ENCODE peak calls at places on chromosomes 5 and 9, in eight cellular contexts. X is PC-3, A is neural progenitor cell, D is GM23248, O is HCT116, J is SK-N-SH, U is GM23338, S is MM.1S. T is an unnamed sample. For H3K27me3, the result is how much of the 10 kb centered on the place peaks cover.

GRCh38 chr5:53425598-53426516 is 54.6 kb upstream of the FST start:
- DNase-seq in X (peak), A (peak), D (peak), O (peak), J (peak), U (peak), S (peak), T (peak)

GRCh38 chr9:108609227-108609894 is 246.4 kb downstream of the ACTL7B start:
- DNase-seq in X (peak), A (no peak), D (peak), O (no peak), J (no peak), U (no peak), S (no peak), T (peak)

GRCh38 chr5:178589180-178590140 is 733 bp downstream of the COL23A1 start:
- DNase-seq in X (no peak), A (peak), D (peak), O (no peak), J (peak), U (peak), S (no peak), T (peak)

GRCh38 chr9:90979138-90979551 is 177.5 kb downstream of the SYK start:
- DNase-seq in X (peak), A (no peak), D (no peak), O (no peak), J (no peak), U (no peak), S (no peak), T (no peak)

GRCh38 chr5:126377444-126377843 is 45.8 kb upstream of the GRAMD2B start:
- DNase-seq in X (no peak), A (no peak), D (peak), O (no peak), J (no peak), U (no peak), S (no peak), T (no peak)

GRCh38 chr5:138724470-138725146 is 28.6 kb upstream of the CTNNA1 start:
- DNase-seq in X (no peak), A (no peak), D (peak), O (no peak), J (no peak), U (peak), S (no peak), T (no peak)

GRCh38 chr5:143955140-143955539 is 143.2 kb downstream of the HMHB1 start:
- DNase-seq in X (no peak), A (no peak), D (peak), O (no peak), J (peak), U (no peak), S (no peak), T (no peak)

GRCh38 chr5:116709082-116709481 is 134.5 kb upstream of the SEMA6A start:
- DNase-seq in X (no peak), A (no peak), D (no peak), O (no peak), J (no peak), U (no peak), S (no peak), T (no peak)

GRCh38 chr5:13878357-13878756 is 66.1 kb downstream of the DNAH5 start:
- DNase-seq in X (no peak), A (peak), D (no peak), O (no peak), J (no peak), U (peak), S (no peak), T (no peak)

GRCh38 chr5:8209500-8209899 is 340.6 kb downstream of the MTRR start:
- DNase-seq in X (peak), A (no peak), D (no peak), O (no peak), J (no peak), U (no peak), S (peak), T (no peak)

GRCh38 chr9:112971415-112971814 is 40.6 kb downstream of the ZNF883 start:
- DNase-seq in X (peak), A (peak), D (peak), O (peak), J (peak), U (peak), S (no peak), T (peak)

GRCh38 chr9:121399883-121400607 is 30.0 kb upstream of the STOM start:
- DNase-seq in X (peak), A (peak), D (peak), O (peak), J (peak), U (peak), S (peak), T (peak)

DNA sequence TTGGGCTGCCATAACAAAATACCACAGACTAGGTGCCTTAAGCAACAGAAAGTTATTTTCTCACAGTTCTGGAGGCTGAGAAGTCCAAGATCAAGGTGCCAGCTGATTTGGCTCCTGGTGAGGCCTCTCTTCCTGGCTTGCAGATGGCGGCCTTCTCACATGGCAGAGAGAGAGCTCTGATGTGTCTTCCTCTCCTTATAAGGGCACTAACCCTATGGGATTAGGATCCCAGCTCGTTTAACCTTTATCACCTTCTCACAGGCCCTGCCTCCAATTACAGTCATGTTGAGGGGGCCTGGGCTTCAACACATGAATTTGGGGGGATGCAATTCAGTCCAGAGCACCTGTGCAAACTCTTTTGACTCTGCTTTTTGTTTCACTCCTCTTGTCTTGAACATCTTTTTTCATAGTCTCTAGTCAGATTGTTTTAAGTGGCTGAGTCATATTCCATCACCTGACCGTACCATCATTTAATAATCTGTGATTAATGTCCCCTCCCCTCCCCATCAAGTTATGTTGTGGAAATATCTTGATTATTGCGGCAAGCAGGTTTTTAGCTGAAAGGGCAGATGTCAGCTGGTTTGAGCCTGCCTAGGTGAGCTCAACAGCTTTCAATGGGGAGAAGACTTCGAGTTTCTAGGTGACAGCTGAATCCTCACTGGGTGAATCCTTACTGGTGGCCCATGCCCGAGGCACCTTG is 61.8 kb downstream of the NDFIP1 start:
- DNase-seq in X (no peak), A (no peak), D (no peak), O (no peak), J (no peak), U (no peak), S (no peak), T (no peak)
- TF ChIP-seq EZH2phosphoT487 in X (no peak), A (no peak), D (no peak), O (no peak), J (no peak), U (no peak), S (no peak), T (no peak)

DNA sequence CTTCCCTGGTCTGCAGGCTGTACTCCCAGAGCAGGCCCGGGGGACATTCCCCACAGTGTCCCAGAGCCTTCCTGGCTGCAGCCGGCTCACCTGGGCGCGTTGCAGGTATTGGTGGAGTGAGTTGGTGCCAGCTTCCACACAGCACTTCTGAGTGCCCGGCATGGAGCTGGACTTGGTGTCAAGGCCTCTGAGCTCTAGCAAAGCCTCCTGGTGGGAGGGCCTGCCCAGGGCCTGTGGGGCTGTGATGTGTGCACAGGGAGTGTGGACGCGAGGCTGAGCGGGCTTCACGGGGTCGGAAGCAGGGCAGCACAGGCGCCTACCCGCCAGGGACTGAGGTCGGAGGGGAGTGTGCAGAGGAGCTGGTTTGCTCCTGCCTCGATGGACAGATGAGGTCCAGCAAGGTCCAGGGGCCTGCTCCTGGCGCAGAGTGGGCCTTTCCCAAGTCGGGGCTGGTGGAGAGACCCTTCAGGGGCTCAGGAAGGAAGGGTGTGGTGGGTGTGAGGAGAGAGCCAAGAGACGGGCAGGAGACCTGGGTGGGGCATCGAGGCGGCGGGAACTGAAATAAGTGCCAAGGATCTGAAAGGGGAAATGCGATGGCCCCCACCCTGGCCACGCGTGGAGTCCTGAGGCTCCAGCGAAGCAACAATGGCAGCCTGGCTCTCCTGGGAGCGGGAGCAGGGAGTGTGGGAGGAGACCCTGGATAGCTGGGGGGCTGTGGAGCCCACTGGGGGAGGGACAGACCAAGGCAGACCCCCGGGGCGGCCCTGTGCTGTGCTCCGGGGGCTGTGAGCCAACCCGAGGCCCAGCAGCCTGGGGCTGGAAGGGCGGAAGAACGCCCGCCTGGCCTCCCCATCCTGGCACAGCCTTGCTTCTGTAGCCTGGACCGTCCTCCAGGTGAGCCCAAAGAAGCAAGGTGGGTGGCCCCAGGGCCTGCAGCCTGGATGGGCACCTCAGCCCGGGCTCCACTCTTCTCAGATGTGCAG is 78.4 kb downstream of the RXRA start:
- DNase-seq in X (no peak), A (no peak), D (no peak), O (no peak), J (no peak), U (no peak), S (no peak), T (no peak)
- H3K4me2 ChIP-seq in X (no peak), A (no peak), D (no peak), O (no peak), J (no peak), U (no peak), S (peak), T (no peak)

DNA sequence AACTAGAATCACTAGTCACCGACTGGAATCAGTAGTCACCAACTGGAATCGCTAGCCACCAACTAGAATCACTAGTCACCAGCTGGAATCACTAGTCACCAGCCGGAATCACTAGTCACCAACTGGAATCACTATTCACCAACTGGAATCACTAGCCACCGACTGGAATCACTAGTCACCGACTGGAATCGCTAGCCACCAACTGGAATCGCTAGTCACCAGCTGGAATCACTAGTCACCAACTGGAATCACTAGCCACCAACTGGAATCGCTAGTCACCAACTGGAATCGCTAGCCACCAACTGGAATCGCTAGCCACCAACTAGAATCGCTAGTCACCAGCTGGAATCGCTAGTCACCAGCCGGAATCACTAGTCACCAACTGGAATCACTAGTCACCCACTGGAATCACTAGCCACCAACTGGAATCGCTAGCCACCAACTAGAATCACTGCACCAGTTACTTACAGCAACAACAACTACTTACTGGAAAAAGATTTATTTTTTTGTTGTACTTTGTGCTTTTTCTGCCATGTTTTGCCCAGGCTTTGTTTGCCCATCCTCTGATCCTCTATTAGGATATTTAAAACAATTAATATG is 25.7 kb upstream of the FLT4 start:
- DNase-seq in X (no peak), A (no peak), D (no peak), O (no peak), J (no peak), U (no peak), S (no peak), T (no peak)
- H3K27me3 ChIP-seq in X (under half), A (half or more), D (under half), O (under half), J (under half), U (under half), S (under half), T (under half)

GRCh38 chr9:27160636-27161035 is 51.6 kb downstream of the TEK start:
- DNase-seq in X (no peak), A (no peak), D (no peak), O (no peak), J (no peak), U (no peak), S (no peak), T (no peak)

GRCh38 chr9:27157736-27158135 is 48.7 kb downstream of the TEK start:
- DNase-seq in X (no peak), A (no peak), D (no peak), O (no peak), J (no peak), U (peak), S (no peak), T (no peak)

GRCh38 chr9:27152398-27152715 is 43.3 kb downstream of the TEK start:
- DNase-seq in X (no peak), A (no peak), D (no peak), O (no peak), J (no peak), U (no peak), S (no peak), T (no peak)

GRCh38 chr9:27154923-27155322 is 45.9 kb downstream of the TEK start:
- DNase-seq in X (peak), A (no peak), D (peak), O (no peak), J (no peak), U (no peak), S (no peak), T (peak)

DNA sequence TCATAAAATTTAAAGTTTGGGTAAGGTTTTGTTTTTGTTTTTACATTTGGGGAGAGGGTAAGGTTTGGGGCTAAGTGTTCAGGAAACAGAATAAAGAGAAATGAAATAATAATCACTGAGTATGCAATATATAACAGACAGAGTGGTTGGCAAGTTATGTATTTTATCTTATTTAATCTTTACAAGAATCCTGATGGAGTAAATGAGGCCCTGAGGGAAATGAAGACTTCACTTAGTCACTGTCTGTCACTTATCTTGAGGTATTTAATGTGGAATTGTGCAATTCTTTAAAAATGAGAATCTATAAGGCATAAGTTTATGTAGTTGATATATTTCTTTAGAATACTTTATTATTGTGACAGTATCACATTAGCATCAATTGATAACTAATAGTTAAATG is 48.1 kb downstream of the TEK start:
- DNase-seq in X (peak), A (no peak), D (peak), O (no peak), J (no peak), U (no peak), S (no peak), T (no peak)
- TF ChIP-seq EZH2phosphoT487 in X (no peak), A (no peak), D (no peak), O (no peak), J (no peak), U (no peak), S (no peak), T (no peak)

DNA sequence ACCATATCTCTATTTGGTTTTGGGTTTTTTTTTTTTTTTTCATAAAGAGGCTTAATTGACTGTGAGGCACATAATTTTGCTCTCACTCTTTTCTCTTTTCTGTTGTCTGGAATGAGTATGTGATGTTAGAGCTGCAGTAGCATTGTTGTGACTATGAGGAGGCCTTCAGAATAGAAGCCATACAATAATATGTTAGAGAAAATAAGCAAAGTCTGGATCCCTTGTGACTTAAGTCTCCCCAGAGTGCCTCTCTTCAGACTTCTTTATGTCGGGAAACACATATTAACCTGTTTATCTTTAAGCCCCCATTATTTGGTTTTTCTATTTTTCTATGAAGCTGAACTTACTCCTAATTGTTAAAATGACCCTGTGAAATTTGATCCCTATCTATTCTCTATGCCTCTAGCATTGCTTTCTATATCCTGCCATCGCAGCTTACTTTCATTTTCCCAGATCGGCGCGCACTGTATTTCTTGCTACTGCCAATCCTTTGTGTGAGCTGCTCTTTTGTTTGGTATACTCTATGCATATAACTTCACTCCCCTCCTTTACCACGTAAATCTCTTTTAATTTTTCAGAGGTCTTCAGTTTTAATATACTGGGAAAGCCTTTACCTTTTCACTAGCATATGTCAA is 372.5 kb upstream of the KCNN2 start:
- DNase-seq in X (peak), A (no peak), D (no peak), O (no peak), J (no peak), U (no peak), S (no peak), T (no peak)
- H3K4me2 ChIP-seq in X (peak), A (no peak), D (no peak), O (no peak), J (peak), U (no peak), S (no peak), T (peak)

DNA sequence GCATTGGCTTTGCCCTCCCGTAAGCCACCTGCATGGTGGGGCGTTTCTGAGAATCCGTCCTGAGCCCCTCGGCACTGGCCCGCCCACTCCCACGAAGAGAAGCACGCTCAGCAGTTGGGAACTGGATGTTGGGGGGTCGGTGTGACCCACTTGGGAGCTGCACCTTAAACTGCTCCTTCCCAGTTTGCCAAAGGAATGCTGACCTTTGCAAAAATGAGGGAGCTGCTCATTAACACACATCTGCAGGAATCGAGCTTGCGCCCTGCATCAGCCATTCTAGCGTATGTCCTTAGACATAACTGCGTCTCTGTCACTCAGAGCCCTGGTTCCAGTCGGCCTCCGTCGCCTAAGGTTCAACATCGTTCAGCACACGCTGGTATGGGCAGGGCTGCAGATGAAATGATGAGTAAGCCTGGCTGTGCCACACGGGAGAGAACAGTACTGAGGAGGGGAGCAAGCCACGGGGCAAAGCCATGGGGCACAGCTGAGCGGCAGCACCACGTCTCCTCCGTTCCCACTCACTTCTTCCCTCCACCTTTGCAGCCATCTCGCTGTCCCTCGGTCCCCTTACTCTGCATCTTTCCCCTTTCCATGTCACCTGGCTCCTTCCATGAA is 28.8 kb upstream of the NCS1 start:
- DNase-seq in X (no peak), A (no peak), D (peak), O (no peak), J (no peak), U (no peak), S (no peak), T (no peak)
- H3K27me3 ChIP-seq in X (under half), A (under half), D (under half), O (under half), J (under half), U (under half), S (half or more), T (under half)

GRCh38 chr5:115657883-115658233 is 32.0 kb upstream of the TMED7 start:
- DNase-seq in X (peak), A (no peak), D (peak), O (peak), J (no peak), U (no peak), S (no peak), T (no peak)

GRCh38 chr5:115666023-115666422 is 40.2 kb upstream of the TMED7 start:
- DNase-seq in X (no peak), A (no peak), D (no peak), O (no peak), J (no peak), U (peak), S (no peak), T (no peak)

GRCh38 chr5:115657125-115657882 is 31.5 kb upstream of the TMED7 start:
- DNase-seq in X (peak), A (no peak), D (no peak), O (no peak), J (no peak), U (no peak), S (no peak), T (no peak)

GRCh38 chr5:115656404-115656803 is 30.6 kb upstream of the TMED7 start:
- DNase-seq in X (no peak), A (no peak), D (no peak), O (no peak), J (no peak), U (no peak), S (no peak), T (no peak)

DNA sequence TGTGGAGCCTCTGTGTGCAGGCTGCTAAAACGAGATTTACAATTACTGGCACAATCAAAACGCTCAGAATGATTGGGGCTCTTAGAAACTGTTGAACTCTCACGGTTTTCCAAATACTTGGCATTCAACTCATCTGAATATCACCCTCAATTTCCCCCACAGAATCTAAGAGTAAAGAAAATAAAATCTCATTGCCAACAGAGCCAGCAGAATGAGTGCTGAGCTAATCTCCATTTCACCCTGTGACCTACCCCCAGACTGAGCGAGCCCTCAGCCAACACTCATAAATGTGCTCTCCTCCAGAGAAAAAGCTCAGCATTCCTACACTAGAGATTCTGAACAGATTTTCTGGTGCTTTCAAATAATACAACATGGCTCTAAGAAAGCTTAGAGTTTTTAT is 35.3 kb upstream of the TMED7 start:
- DNase-seq in X (no peak), A (no peak), D (no peak), O (no peak), J (no peak), U (no peak), S (no peak), T (no peak)
- TF ChIP-seq EZH2phosphoT487 in X (no peak), A (no peak), D (no peak), O (no peak), J (no peak), U (no peak), S (no peak), T (no peak)

T was measured in hepatocyte.